ENCODE peak calls at places on chromosome 2, in seven cellular contexts. E is GM23248, K is MM.1S, V is mesenchymal stem cell, D is colonic mucosa, C is neural progenitor cell, J is PC-3. O is an unnamed sample.
A peak's percentile ranks its signal among the peaks of the same experiment; 100 is the strongest.

GRCh38 chr2:10620481-10620880 is 69.3 kb downstream of the NOL10 start:
- DNase-seq in E (peak; percentile 87), D (no peak), J (peak; percentile 26), K (peak; percentile 50), C (no peak), V (peak; percentile 92), O (peak; percentile 59)

GRCh38 chr2:112021781-112022231 is 33.3 kb upstream of the TMEM87B start:
- DNase-seq in D (no peak), C (no peak), J (peak; percentile 66), E (peak; percentile 44), V (peak; percentile 64), K (no peak), O (no peak)

GRCh38 chr2:240567137-240567871 is 980 bp upstream of the RNPEPL1 start:
- DNase-seq in D (peak; percentile 48), J (no peak), V (peak; percentile 33), E (peak; percentile 59), C (no peak), K (no peak), O (no peak)

GRCh38 chr2:207317358-207317984 is 151.7 kb upstream of the KLF7 start:
- DNase-seq in D (no peak), J (peak; percentile 58), E (peak; percentile 76), V (no peak), C (no peak), K (no peak), O (no peak)

GRCh38 chr2:72937356-72937669 is 20.0 kb downstream of the EMX1 start:
- DNase-seq in E (no peak), C (no peak), D (no peak), K (no peak), J (no peak), V (no peak), O (no peak)

GRCh38 chr2:150075831-150076230 is 411.6 kb downstream of the RND3 start:
- DNase-seq in J (peak; percentile 72), D (no peak), V (no peak), K (no peak), C (no peak), E (peak; percentile 92), O (no peak)

GRCh38 chr2:10001551-10001950 is 41.8 kb upstream of the KLF11 start:
- DNase-seq in E (no peak), J (no peak), D (no peak), V (no peak), K (no peak), C (no peak), O (no peak)

GRCh38 chr2:158931577-158931976 is 36.9 kb upstream of the TANC1 start:
- DNase-seq in K (no peak), V (peak; percentile 83), E (peak; percentile 79), D (no peak), C (no peak), J (peak; percentile 56), O (no peak)

GRCh38 chr2:100766806-100767205 is 53.1 kb upstream of the NPAS2 start:
- DNase-seq in C (no peak), V (no peak), J (no peak), K (no peak), E (peak; percentile 28), D (no peak), O (no peak)

GRCh38 chr2:145288650-145289496 is 769.0 kb upstream of the ZEB2 start:
- DNase-seq in J (no peak), K (no peak), D (no peak), C (no peak), E (no peak), V (no peak), O (no peak)

GRCh38 chr2:23460228-23460627 is 75.2 kb downstream of the KLHL29 start:
- DNase-seq in J (peak; percentile 39), K (no peak), C (no peak), V (peak; percentile 55), D (no peak), E (peak; percentile 53), O (no peak)

GRCh38 chr2:53265900-53266299 is 501.7 kb upstream of the CHAC2 start:
- DNase-seq in D (no peak), E (no peak), C (peak; percentile 78), J (no peak), K (no peak), V (no peak), O (no peak)

GRCh38 chr2:197813093-197813787 is 8.8 kb downstream of the PLCL1 start:
- DNase-seq in E (peak; percentile 79), V (peak; percentile 54), K (no peak), J (peak; percentile 67), C (no peak), D (no peak), O (no peak)

GRCh38 chr2:128664499-128664971 is 345.9 kb upstream of the HS6ST1 start:
- DNase-seq in V (no peak), C (peak; percentile 30), E (no peak), J (no peak), K (no peak), D (no peak), O (no peak)

DNA sequence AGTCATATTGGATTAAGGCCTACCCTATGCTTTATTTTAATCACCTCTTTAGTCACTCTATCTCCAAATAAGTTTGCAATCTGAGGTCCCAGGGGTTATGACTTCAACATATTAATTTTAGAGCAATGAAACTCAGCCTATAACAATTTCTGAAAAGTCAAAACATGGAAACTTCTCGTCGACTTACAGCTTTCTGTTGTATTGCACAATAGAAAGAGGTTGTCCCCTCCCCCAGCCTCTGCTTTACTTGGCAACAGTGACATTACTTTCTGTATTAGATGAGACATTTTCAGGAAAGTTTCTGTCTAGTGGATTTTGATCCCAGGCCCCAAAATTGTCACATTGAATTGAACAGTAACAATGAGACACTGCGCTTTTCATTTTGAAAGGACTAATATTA is 326.4 kb downstream of the THSD7B start:
- DNase-seq in K (no peak), J (no peak), D (no peak), E (no peak), V (no peak), C (no peak), O (no peak)
- H3K27ac ChIP-seq in K (no peak overlapping the region), J (no peak overlapping the region), D (no peak overlapping the region), E (no peak overlapping the region), V (no peak overlapping the region), C (no peak overlapping the region), O (no peak overlapping the region)

DNA sequence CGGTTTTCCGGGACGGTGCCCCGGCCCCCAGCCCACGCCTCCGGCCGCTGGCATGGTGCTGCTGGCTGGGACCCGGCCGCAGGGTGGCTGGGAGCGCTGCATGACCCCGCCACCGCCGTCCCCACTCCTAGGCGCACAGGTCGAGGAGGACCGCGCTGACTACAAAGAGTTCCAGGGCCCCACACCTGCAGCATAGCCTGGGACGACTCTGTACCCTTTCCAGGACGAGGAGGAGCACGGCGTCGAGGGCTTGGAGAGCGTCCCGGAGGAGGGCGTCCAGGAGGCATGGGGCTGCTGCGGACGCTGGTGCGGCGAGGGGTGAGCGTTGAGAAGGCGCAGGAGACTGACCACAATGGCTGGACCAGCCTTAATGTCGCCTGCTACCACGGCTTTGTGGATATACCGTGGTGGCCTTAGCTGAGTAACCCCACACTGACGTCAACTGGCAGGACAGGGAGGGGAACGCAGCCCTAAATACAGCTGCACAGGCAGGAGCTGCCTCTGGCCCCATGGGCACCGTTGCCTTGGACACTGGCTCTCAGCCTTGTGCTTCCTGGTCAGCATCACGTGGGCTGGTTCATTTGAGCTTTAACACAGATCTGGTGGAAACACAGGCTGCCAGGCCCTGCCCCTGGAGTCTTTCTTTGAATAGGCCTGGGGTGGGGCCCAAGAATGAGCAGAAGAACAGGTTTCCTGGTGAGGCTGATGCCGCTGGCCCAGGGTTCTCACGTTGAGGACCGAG is 40.9 kb upstream of the TRIM43B start:
- DNase-seq in D (peak; percentile 83), V (no peak), K (no peak), J (peak; percentile 36), C (no peak), E (peak; percentile 35), O (no peak)
- H3K9ac ChIP-seq in D (peak overlapping the region; percentile 95), V (peak overlapping the region; percentile 89), K (peak overlapping the region; percentile 79), J (peak overlapping the region; percentile 93), C (no peak overlapping the region), E (peak overlapping the region; percentile 83), O (no peak overlapping the region)

DNA sequence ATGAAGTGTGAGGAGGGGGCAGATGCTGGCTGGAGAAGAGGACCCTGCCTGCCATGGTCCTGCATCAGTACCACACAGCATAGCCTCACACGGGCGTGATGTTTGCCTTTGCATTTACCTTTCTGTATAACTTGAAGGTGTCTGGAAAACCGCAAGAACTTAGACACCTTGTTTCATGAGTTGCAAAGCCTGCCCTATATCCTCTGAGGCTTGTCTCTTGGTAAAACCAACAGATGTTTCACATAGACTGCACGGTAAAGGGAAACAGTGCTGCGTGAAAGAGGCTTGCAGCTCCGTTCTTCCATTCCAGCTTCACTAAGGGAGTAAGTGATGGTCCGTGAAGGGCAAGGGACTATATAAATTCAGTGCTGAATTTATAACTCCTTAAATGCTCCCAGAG is 360.4 kb downstream of the SOX11 start:
- DNase-seq in C (no peak), J (no peak), V (no peak), E (no peak), K (no peak), D (no peak), O (no peak)
- H3K9me3 ChIP-seq in C (no peaks in the 10 kb centered on the region), J (no peaks in the 10 kb centered on the region), V (no peaks in the 10 kb centered on the region), E (no peaks in the 10 kb centered on the region), K (no peaks in the 10 kb centered on the region), D (no peaks in the 10 kb centered on the region), O (no peaks in the 10 kb centered on the region)

DNA sequence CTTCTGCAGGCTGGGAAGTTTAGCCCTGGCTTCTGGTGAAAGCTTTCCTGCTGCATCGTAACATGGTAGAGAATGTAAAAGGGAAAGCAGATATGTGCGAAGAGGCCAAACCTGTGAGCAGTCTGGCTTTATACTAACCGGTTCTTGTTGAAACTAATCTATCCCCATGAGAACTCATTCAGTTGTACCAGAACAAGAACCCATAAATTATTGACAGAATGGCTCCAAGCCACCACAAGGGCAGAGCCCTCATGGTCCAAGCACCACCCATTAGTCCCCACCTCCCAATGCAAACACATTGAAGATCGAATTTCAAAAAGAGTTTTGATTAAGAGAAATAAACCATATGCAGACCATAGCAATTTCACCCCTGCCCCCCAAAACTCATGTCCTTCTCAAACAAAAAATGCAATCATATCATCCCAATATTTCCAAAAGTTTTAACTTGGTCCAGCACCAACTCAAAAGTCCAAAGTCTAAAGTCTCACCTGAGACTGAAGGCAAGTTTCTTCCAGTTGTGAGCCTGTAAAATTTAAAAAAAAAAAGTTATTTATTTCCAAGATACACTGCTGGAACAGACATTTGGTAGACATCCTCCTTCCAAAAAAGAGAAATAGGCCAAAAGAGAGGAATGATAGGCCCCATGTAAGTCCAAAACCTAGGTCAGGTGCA is 318.9 kb downstream of the CNTNAP5 start:
- DNase-seq in J (no peak), V (no peak), D (no peak), C (no peak), E (no peak), K (no peak), O (no peak)
- H3K27ac ChIP-seq in J (no peak overlapping the region), V (no peak overlapping the region), D (no peak overlapping the region), C (no peak overlapping the region), E (no peak overlapping the region), K (no peak overlapping the region), O (no peak overlapping the region)

DNA sequence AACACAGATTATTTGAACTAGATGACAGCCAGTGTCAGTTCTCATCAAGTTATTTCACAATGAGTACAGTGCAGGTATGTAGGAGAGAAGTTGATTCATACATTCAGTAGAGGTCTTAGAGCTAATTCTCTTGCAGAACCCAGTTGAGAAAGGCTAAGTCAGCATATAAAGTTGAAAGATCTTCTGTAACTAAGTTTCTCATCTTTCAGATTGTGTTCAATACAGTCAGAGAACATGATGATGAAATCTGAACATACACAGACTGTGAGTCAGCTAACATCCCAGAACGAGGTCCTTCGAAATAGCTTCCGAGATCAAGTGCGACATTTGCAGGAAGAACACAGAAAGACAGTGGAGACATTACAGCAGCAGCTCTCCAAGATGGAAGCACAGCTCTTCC is 41.9 kb upstream of the LIMS1 start:
- DNase-seq in V (peak; percentile 98), K (no peak), C (no peak), J (peak; percentile 37), E (peak; percentile 87), D (no peak), O (no peak)
- H3K9ac ChIP-seq in V (no peak overlapping the region), K (no peak overlapping the region), C (no peak overlapping the region), J (no peak overlapping the region), E (peak overlapping the region; percentile 6), D (no peak overlapping the region), O (no peak overlapping the region)